ENCODE peak calls at places on chromosomes 2 and 18, in six cellular contexts. One of them, this sample, is unnamed. For H3K4me1, the result is how much of the 10 kb centered on the place peaks cover.

GRCh38 chr18:58552057-58552461 is 76.8 kb downstream of the ALPK2 start:
- DNase-seq in colonic mucosa: no peak
- DNase-seq in tibial artery: no peak
- DNase-seq in A549: peak
- DNase-seq in cardiac muscle cell: no peak
- DNase-seq in heart right ventricle: no peak
- DNase-seq in this sample: no peak

GRCh38 chr2:96838345-96839287 is 5.2 kb downstream of the ANKRD23 start:
- DNase-seq in colonic mucosa: no peak
- DNase-seq in tibial artery: no peak
- DNase-seq in A549: no peak
- DNase-seq in cardiac muscle cell: no peak
- DNase-seq in heart right ventricle: no peak
- DNase-seq in this sample: no peak

GRCh38 chr2:114714316-114714715 is 271.9 kb downstream of the DPP10 start:
- DNase-seq in colonic mucosa: no peak
- DNase-seq in cardiac muscle cell: no peak
- DNase-seq in heart right ventricle: no peak
- DNase-seq in tibial artery: no peak
- DNase-seq in A549: no peak
- DNase-seq in this sample: no peak

GRCh38 chr18:6553234-6553900 is 138.7 kb upstream of the L3MBTL4 start:
- DNase-seq in A549: no peak
- DNase-seq in heart right ventricle: no peak
- DNase-seq in cardiac muscle cell: no peak
- DNase-seq in colonic mucosa: no peak
- DNase-seq in tibial artery: no peak
- DNase-seq in this sample: no peak

GRCh38 chr2:211724933-211725332 is 813.7 kb downstream of the ERBB4 start:
- DNase-seq in heart right ventricle: no peak
- DNase-seq in cardiac muscle cell: no peak
- DNase-seq in tibial artery: no peak
- DNase-seq in A549: no peak
- DNase-seq in colonic mucosa: no peak
- DNase-seq in this sample: no peak

GRCh38 chr2:135843671-135844070 is 6.7 kb upstream of the LCT start:
- DNase-seq in cardiac muscle cell: no peak
- DNase-seq in colonic mucosa: no peak
- DNase-seq in heart right ventricle: no peak
- DNase-seq in tibial artery: no peak
- DNase-seq in A549: no peak
- DNase-seq in this sample: no peak

GRCh38 chr2:222423632-222424280 is 587 bp upstream of the SGPP2 start:
- DNase-seq in heart right ventricle: no peak
- DNase-seq in tibial artery: no peak
- DNase-seq in colonic mucosa: no peak
- DNase-seq in cardiac muscle cell: no peak
- DNase-seq in A549: no peak
- DNase-seq in this sample: no peak

GRCh38 chr2:231104115-231104713 is 20.6 kb downstream of the HTR2B start:
- DNase-seq in colonic mucosa: peak
- DNase-seq in A549: peak
- DNase-seq in heart right ventricle: peak
- DNase-seq in cardiac muscle cell: peak
- DNase-seq in tibial artery: peak
- DNase-seq in this sample: peak

GRCh38 chr18:48589797-48590519 is 51.1 kb downstream of the CTIF start:
- DNase-seq in colonic mucosa: no peak
- DNase-seq in cardiac muscle cell: no peak
- DNase-seq in heart right ventricle: peak
- DNase-seq in A549: no peak
- DNase-seq in tibial artery: peak
- DNase-seq in this sample: no peak

GRCh38 chr2:171142398-171142797 is 18.3 kb downstream of the TLK1 start:
- DNase-seq in tibial artery: no peak
- DNase-seq in colonic mucosa: no peak
- DNase-seq in heart right ventricle: no peak
- DNase-seq in cardiac muscle cell: no peak
- DNase-seq in A549: no peak
- DNase-seq in this sample: no peak

GRCh38 chr2:126824663-126825062 is 74.0 kb upstream of the TEX51 start:
- DNase-seq in heart right ventricle: no peak
- DNase-seq in colonic mucosa: no peak
- DNase-seq in cardiac muscle cell: no peak
- DNase-seq in A549: no peak
- DNase-seq in tibial artery: no peak
- DNase-seq in this sample: no peak

GRCh38 chr2:149594411-149594810 is 6.8 kb upstream of the MMADHC start:
- DNase-seq in colonic mucosa: no peak
- DNase-seq in tibial artery: no peak
- DNase-seq in cardiac muscle cell: no peak
- DNase-seq in A549: no peak
- DNase-seq in heart right ventricle: no peak
- DNase-seq in this sample: no peak

GRCh38 chr2:196718796-196719564 is 79.5 kb downstream of the CCDC150 start:
- DNase-seq in heart right ventricle: no peak
- DNase-seq in colonic mucosa: no peak
- DNase-seq in cardiac muscle cell: peak
- DNase-seq in tibial artery: no peak
- DNase-seq in A549: peak
- DNase-seq in this sample: no peak

GRCh38 chr18:9753863-9754262 is 45.8 kb downstream of the RAB31 start:
- DNase-seq in A549: peak
- DNase-seq in cardiac muscle cell: no peak
- DNase-seq in colonic mucosa: no peak
- DNase-seq in heart right ventricle: no peak
- DNase-seq in tibial artery: no peak
- DNase-seq in this sample: no peak

DNA sequence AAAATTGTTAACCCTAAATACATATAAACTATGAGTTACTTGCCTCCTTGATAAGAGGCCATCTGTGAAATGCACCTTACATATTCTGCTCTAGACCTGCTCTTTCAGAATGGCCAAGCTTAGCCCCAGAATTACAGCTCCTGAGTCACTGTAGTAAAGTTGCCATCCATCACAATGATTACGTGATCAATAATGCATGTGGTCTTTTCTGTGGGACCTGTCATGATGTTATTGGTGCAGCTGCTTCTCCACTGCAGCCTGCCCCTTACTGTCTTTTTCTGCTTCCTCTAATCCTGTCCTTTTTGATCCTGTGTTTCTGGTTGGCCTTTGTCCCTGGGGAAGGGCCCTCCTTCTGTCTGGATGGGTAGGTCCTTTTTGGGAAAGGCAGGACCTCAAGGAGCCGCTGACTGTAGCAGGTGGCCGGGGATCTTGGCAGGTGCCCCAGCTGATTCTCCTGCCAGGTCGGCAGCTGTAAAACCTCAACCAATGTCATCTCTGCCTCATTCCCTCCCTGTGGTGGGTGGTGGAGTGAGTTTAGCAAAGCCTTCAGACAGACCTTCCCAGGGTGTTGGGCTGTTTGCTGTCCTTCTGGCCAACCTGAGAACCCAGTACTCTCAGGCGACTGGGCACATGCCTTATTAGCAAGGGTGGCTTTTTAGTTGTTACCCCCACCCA is 126.2 kb upstream of the EML6 start:
- DNase-seq in cardiac muscle cell: no peak
- DNase-seq in heart right ventricle: peak
- DNase-seq in A549: no peak
- DNase-seq in tibial artery: no peak
- DNase-seq in colonic mucosa: peak
- DNase-seq in this sample: no peak
- H3K4me1 ChIP-seq in cardiac muscle cell: under half
- H3K4me1 ChIP-seq in heart right ventricle: half or more
- H3K4me1 ChIP-seq in A549: half or more
- H3K4me1 ChIP-seq in tibial artery: under half
- H3K4me1 ChIP-seq in colonic mucosa: under half
- H3K4me1 ChIP-seq in this sample: half or more

GRCh38 chr2:173130521-173131467 is 55.1 kb downstream of the MAP3K20 start:
- DNase-seq in tibial artery: no peak
- DNase-seq in colonic mucosa: no peak
- DNase-seq in cardiac muscle cell: no peak
- DNase-seq in heart right ventricle: no peak
- DNase-seq in A549: no peak
- DNase-seq in this sample: no peak

GRCh38 chr2:173136614-173137013 is 61.0 kb downstream of the MAP3K20 start:
- DNase-seq in tibial artery: no peak
- DNase-seq in cardiac muscle cell: no peak
- DNase-seq in heart right ventricle: no peak
- DNase-seq in A549: no peak
- DNase-seq in colonic mucosa: no peak
- DNase-seq in this sample: no peak

GRCh38 chr2:173134703-173135102 is 59.1 kb downstream of the MAP3K20 start:
- DNase-seq in A549: no peak
- DNase-seq in colonic mucosa: no peak
- DNase-seq in tibial artery: no peak
- DNase-seq in cardiac muscle cell: no peak
- DNase-seq in heart right ventricle: no peak
- DNase-seq in this sample: no peak

GRCh38 chr2:173136067-173136466 is 60.4 kb downstream of the MAP3K20 start:
- DNase-seq in cardiac muscle cell: no peak
- DNase-seq in tibial artery: no peak
- DNase-seq in colonic mucosa: no peak
- DNase-seq in heart right ventricle: no peak
- DNase-seq in A549: no peak
- DNase-seq in this sample: no peak

GRCh38 chr2:173132531-173132930 is 56.9 kb downstream of the MAP3K20 start:
- DNase-seq in tibial artery: no peak
- DNase-seq in cardiac muscle cell: no peak
- DNase-seq in heart right ventricle: no peak
- DNase-seq in A549: no peak
- DNase-seq in colonic mucosa: no peak
- DNase-seq in this sample: no peak
- H3K4me1 ChIP-seq in tibial artery: under half
- H3K4me1 ChIP-seq in cardiac muscle cell: under half
- H3K4me1 ChIP-seq in heart right ventricle: half or more
- H3K4me1 ChIP-seq in A549: under half
- H3K4me1 ChIP-seq in colonic mucosa: under half
- H3K4me1 ChIP-seq in this sample: under half

DNA sequence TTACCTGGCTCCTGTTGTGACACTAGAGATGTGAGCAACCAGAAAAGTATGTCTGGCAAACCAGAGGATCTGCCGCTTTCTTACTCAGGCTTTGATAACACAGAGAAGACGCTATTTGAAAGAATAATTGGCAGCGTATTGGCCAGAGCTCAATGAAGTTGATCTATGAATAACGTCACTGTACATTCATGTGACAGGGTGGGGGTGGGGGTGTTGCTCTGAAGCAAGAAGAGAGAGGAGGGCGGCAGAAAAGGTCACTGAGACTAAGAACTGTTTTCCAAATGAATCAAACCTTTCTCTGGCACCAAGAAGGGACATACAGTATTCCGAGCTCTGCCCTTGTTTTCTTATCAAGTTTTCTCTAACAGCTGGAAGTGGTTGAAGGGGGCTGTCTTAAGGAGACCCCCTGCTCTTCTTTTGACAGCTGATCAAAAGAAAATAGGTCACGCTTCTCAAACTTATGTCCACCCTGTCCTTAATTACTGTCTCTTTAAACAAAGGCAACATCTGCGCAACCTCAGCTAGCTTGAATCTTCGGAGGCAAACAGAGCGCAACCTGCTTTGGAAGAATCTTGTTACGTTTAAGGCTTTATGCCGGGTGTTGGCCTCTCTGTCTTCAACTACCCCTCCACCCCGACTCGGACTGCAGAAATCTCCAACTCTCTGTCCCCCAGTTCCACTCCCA is 1.5 kb upstream of the ONECUT2 start:
- DNase-seq in tibial artery: no peak
- DNase-seq in heart right ventricle: no peak
- DNase-seq in cardiac muscle cell: no peak
- DNase-seq in A549: peak
- DNase-seq in colonic mucosa: no peak
- DNase-seq in this sample: no peak
- H3K4me1 ChIP-seq in tibial artery: under half
- H3K4me1 ChIP-seq in heart right ventricle: under half
- H3K4me1 ChIP-seq in cardiac muscle cell: under half
- H3K4me1 ChIP-seq in A549: under half
- H3K4me1 ChIP-seq in colonic mucosa: under half
- H3K4me1 ChIP-seq in this sample: under half

GRCh38 chr18:45058076-45058475 is 377.4 kb downstream of the SETBP1 start:
- DNase-seq in heart right ventricle: no peak
- DNase-seq in tibial artery: no peak
- DNase-seq in cardiac muscle cell: no peak
- DNase-seq in colonic mucosa: no peak
- DNase-seq in A549: no peak
- DNase-seq in this sample: no peak
- H3K4me1 ChIP-seq in heart right ventricle: under half
- H3K4me1 ChIP-seq in tibial artery: under half
- H3K4me1 ChIP-seq in cardiac muscle cell: under half
- H3K4me1 ChIP-seq in colonic mucosa: under half
- H3K4me1 ChIP-seq in A549: under half
- H3K4me1 ChIP-seq in this sample: under half

DNA sequence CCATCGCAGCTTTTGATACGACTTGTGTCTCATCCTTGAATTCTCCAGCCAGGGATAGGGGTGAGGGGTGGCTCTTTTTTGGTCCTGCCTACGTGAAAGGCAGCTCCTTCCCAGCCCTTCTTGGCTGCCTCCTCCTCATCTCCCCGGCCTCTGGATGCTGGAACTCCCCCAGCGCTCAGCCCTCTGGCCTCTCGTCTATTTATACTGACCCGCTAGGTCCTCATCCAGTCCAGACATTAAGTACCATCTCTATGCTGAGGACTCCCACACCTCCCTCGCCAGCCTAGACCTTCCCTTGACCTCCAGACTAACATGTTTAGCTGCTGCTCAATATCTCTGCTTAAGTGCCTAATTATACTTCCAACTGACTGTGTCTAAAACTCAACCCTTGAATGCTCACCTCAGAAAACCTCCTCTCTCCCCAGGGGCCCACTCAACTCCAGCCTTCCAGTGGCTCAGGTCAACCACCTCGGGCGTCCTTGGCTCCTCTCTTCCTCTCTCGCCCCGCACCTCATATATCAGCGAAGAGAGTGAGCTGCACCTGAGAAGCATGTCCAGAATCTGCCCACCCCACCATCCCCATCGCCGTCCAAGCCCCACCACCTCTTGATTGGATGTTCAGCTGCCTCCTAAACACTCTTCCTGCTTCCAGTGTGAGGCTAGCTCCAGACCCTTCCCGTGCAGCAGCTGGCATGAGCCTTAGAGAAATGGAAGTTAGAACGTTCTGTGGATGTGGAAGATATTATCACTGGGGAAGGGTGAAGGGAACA is 34.8 kb downstream of the TOGARAM2 start:
- DNase-seq in A549: no peak
- DNase-seq in heart right ventricle: peak
- DNase-seq in cardiac muscle cell: peak
- DNase-seq in colonic mucosa: no peak
- DNase-seq in tibial artery: no peak
- DNase-seq in this sample: no peak
- H3K4me1 ChIP-seq in A549: under half
- H3K4me1 ChIP-seq in heart right ventricle: half or more
- H3K4me1 ChIP-seq in cardiac muscle cell: under half
- H3K4me1 ChIP-seq in colonic mucosa: under half
- H3K4me1 ChIP-seq in tibial artery: under half
- H3K4me1 ChIP-seq in this sample: half or more

DNA sequence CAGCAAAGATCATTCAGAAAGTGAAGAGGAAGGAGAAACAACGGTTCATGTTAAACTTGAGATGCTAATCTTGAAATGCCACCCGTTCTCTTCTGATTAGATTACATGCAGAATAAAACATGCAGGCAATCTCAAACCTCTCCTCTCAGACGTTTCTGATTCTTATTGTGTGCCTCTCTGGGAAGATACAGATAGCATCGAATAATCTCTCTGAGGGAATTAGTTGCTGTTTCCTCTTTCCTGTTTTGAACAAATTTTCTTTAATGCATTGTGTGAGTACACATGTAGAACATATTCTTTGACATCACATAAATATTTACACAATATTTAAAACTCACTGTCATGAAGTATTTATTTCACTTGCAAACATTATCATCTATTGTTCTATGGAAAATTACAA is 313.5 kb downstream of the PRKCE start:
- DNase-seq in colonic mucosa: no peak
- DNase-seq in tibial artery: no peak
- DNase-seq in heart right ventricle: no peak
- DNase-seq in cardiac muscle cell: no peak
- DNase-seq in A549: no peak
- DNase-seq in this sample: no peak
- H3K4me1 ChIP-seq in colonic mucosa: under half
- H3K4me1 ChIP-seq in tibial artery: under half
- H3K4me1 ChIP-seq in heart right ventricle: half or more
- H3K4me1 ChIP-seq in cardiac muscle cell: under half
- H3K4me1 ChIP-seq in A549: half or more
- H3K4me1 ChIP-seq in this sample: under half